ENCODE peak calls at places on chromosomes 1 and 21, in ten cellular contexts. U, O, Y, K, W, S, I, N, E and X are unnamed samples.

GRCh38 chr1:36369061-36369470 is 16.7 kb downstream of the STK40 start:
- DNase-seq in U (peak; percentile 87), O (peak; percentile 95), Y (peak; percentile 90), K (peak; percentile 50), W (peak; percentile 81), S (peak; percentile 89), I (peak; percentile 68), N (peak; percentile 58), E (peak; percentile 60), X (peak; percentile 43)

GRCh38 chr1:226921504-226921903 is 18.6 kb upstream of the COQ8A start:
- DNase-seq in U (no peak), O (no peak), Y (no peak), K (no peak), W (no peak), S (no peak), I (no peak), N (no peak), E (no peak), X (no peak)

GRCh38 chr1:59686574-59686973 is 128.2 kb upstream of the HOOK1 start:
- DNase-seq in U (no peak), O (no peak), Y (no peak), K (no peak), W (no peak), S (no peak), I (no peak), N (no peak), E (no peak), X (no peak)

GRCh38 chr1:47508900-47509488 is 71.2 kb downstream of the FOXD2 start:
- DNase-seq in U (no peak), O (peak; percentile 72), Y (no peak), K (no peak), W (no peak), S (no peak), I (no peak), N (no peak), E (no peak), X (no peak)

GRCh38 chr1:71828431-71829012 is 453.8 kb downstream of the NEGR1 start:
- DNase-seq in U (no peak), O (peak; percentile 0), Y (no peak), K (no peak), W (no peak), S (no peak), I (no peak), N (no peak), E (no peak), X (no peak)

GRCh38 chr1:208030320-208031091 is 119.6 kb upstream of the CD34 start:
- DNase-seq in U (no peak), O (no peak), Y (no peak), K (no peak), W (no peak), S (no peak), I (no peak), N (no peak), E (peak; percentile 37), X (no peak)

GRCh38 chr1:152878042-152878441 is at the start of gene SMCP:
- DNase-seq in U (peak; percentile 7), O (peak; percentile 50), Y (peak; percentile 24), K (no peak), W (no peak), S (no peak), I (no peak), N (no peak), E (no peak), X (no peak)

GRCh38 chr1:36986241-36986955 is 47.9 kb downstream of the GRIK3 start:
- DNase-seq in U (no peak), O (no peak), Y (no peak), K (no peak), W (no peak), S (no peak), I (no peak), N (no peak), E (no peak), X (no peak)

GRCh38 chr1:66360285-66360724 is 173.6 kb upstream of the SGIP1 start:
- DNase-seq in U (no peak), O (no peak), Y (peak; percentile 81), K (no peak), W (no peak), S (no peak), I (no peak), N (no peak), E (no peak), X (no peak)

GRCh38 chr1:22832414-22832786 is 121.8 kb downstream of the EPHB2 start:
- DNase-seq in U (no peak), O (no peak), Y (no peak), K (peak; percentile 81), W (no peak), S (no peak), I (no peak), N (no peak), E (peak; percentile 80), X (peak; percentile 80)

GRCh38 chr21:44485254-44485793 is 30.0 kb downstream of the LRRC3 start:
- DNase-seq in U (peak; percentile 52), O (peak; percentile 91), Y (peak; percentile 28), K (no peak), W (peak; percentile 31), S (no peak), I (peak; percentile 20), N (no peak), E (peak; percentile 8), X (peak; percentile 46)

GRCh38 chr1:66132324-66132723 is 339.6 kb downstream of the PDE4B start:
- DNase-seq in U (no peak), O (no peak), Y (no peak), K (no peak), W (no peak), S (no peak), I (no peak), N (no peak), E (peak; percentile 10), X (no peak)

GRCh38 chr1:64505944-64506658 is 36.2 kb downstream of the CACHD1 start:
- DNase-seq in U (peak; percentile 52), O (no peak), Y (peak; percentile 79), K (peak; percentile 46), W (no peak), S (no peak), I (no peak), N (no peak), E (no peak), X (no peak)